ENCODE peak calls at places on chromosomes 7 and 10, in ten cellular contexts. N is PC-3, C is H1, K is psoas muscle, R is tibial nerve, U is A549, M is pancreas, F is A673, X is AG09309, A is kidney epithelial cell. Z is an unnamed sample.

GRCh38 chr7:101743995-101744360 is 73.4 kb upstream of the CUX1 start:
- DNase-seq in U (no peak), F (no peak), M (no peak), N (no peak), A (no peak), X (no peak), R (no peak), C (no peak), K (no peak), Z (no peak)

GRCh38 chr10:48655426-48656240 is 29.0 kb upstream of the WDFY4 start:
- DNase-seq in N (peak), M (peak), C (no peak), U (peak), X (no peak), F (no peak), R (no peak), A (peak), K (peak), Z (no peak)

GRCh38 chr10:30434273-30435067 is 486 bp downstream of the MAP3K8 start:
- DNase-seq in F (peak), K (peak), U (peak), X (no peak), A (no peak), M (peak), R (peak), N (peak), C (no peak), Z (no peak)

GRCh38 chr7:132581431-132581830 is 5.2 kb upstream of the PLXNA4 start:
- DNase-seq in X (no peak), R (no peak), A (no peak), K (no peak), F (no peak), U (no peak), N (no peak), C (no peak), M (no peak), Z (no peak)

GRCh38 chr7:68238204-68238805 is 1241.7 kb downstream of the TYW1 start:
- DNase-seq in C (peak), X (no peak), U (no peak), N (peak), R (no peak), K (no peak), F (no peak), M (no peak), A (no peak), Z (no peak)

GRCh38 chr10:124906551-124907001 is 35.3 kb upstream of the ZRANB1 start:
- DNase-seq in F (no peak), X (peak), K (no peak), A (no peak), U (no peak), N (peak), C (no peak), M (no peak), R (no peak), Z (no peak)

GRCh38 chr10:129911451-129912160 is 52.5 kb downstream of the EBF3 start:
- DNase-seq in M (no peak), R (no peak), A (no peak), K (no peak), X (no peak), N (no peak), F (no peak), C (no peak), U (no peak), Z (no peak)

GRCh38 chr10:86757110-86757790 is 831 bp downstream of the BMPR1A start:
- DNase-seq in U (peak), R (peak), A (no peak), F (peak), C (no peak), X (no peak), N (peak), M (no peak), K (peak), Z (peak)

GRCh38 chr7:99562832-99563231 is 4.4 kb downstream of the ZNF655 start:
- DNase-seq in N (peak), U (peak), C (no peak), R (no peak), X (peak), F (peak), A (peak), M (no peak), K (no peak), Z (peak)

GRCh38 chr7:140940866-140941265 is 16.1 kb upstream of the BRAF start:
- DNase-seq in F (no peak), U (no peak), N (no peak), R (no peak), M (no peak), C (no peak), K (no peak), A (no peak), X (no peak), Z (no peak)

GRCh38 chr7:33903770-33904679 is 1.3 kb upstream of the BMPER start:
- DNase-seq in X (no peak), N (no peak), A (no peak), M (peak), F (peak), C (no peak), R (peak), K (peak), U (peak), Z (no peak)

GRCh38 chr7:38160003-38160571 is 18.0 kb upstream of the STARD3NL start:
- DNase-seq in U (no peak), N (no peak), F (no peak), C (no peak), R (no peak), M (no peak), X (no peak), A (no peak), K (no peak), Z (no peak)

GRCh38 chr7:85184599-85185354 is 2.1 kb downstream of the SEMA3D start:
- DNase-seq in F (peak), C (no peak), A (no peak), N (peak), K (peak), X (no peak), R (no peak), M (no peak), U (no peak), Z (peak)

GRCh38 chr10:22341190-22341935 is 3.9 kb upstream of the SPAG6 start:
- DNase-seq in M (peak), C (no peak), X (no peak), A (no peak), U (peak), N (no peak), F (no peak), R (no peak), K (peak), Z (no peak)

GRCh38 chr7:101172854-101173751 is 7.0 kb downstream of the NAT16 start:
- DNase-seq in C (no peak), K (peak), F (peak), X (no peak), R (no peak), U (peak), A (no peak), M (peak), N (peak), Z (peak)

GRCh38 chr7:45924283-45924682 is 3.2 kb upstream of the IGFBP3 start:
- DNase-seq in R (no peak), X (peak), A (peak), C (no peak), F (no peak), M (peak), U (peak), K (no peak), N (peak), Z (no peak)

GRCh38 chr10:17234541-17234940 is 6.5 kb downstream of the VIM start:
- DNase-seq in C (no peak), R (no peak), A (no peak), N (no peak), X (no peak), M (no peak), F (no peak), K (no peak), U (no peak), Z (no peak)
- H3K4me3 ChIP-seq in C (no peak), R (peak), A (no peak), N (no peak), X (peak), M (no peak), F (no peak), K (peak), U (no peak), Z (peak)

GRCh38 chr10:108899686-108900085 is 1023.6 kb downstream of the XPNPEP1 start:
- DNase-seq in C (no peak), A (no peak), K (no peak), X (no peak), R (no peak), M (no peak), F (peak), N (no peak), U (no peak), Z (no peak)
- TF ChIP-seq CTCF in C (no peak), A (no peak), K (no peak), X (no peak), R (no peak), M (no peak), F (no peak), N (no peak), U (no peak), Z (no peak)

GRCh38 chr7:1669486-1669951 is 558 bp upstream of the ELFN1 start:
- DNase-seq in F (no peak), A (no peak), N (no peak), M (peak), R (no peak), U (peak), K (peak), X (no peak), C (no peak), Z (no peak)

GRCh38 chr7:1672851-1673486 is 2.9 kb downstream of the ELFN1 start:
- DNase-seq in U (no peak), N (no peak), K (peak), C (no peak), X (no peak), F (no peak), R (peak), A (no peak), M (no peak), Z (no peak)

GRCh38 chr7:1669954-1670893 is at the start of gene ELFN1:
- DNase-seq in C (peak), M (peak), R (no peak), X (no peak), A (no peak), N (no peak), U (peak), K (peak), F (peak), Z (no peak)

GRCh38 chr7:1671876-1672451 is 1.9 kb downstream of the ELFN1 start:
- DNase-seq in N (no peak), F (no peak), C (no peak), U (no peak), A (no peak), R (no peak), K (peak), M (no peak), X (no peak), Z (no peak)

DNA sequence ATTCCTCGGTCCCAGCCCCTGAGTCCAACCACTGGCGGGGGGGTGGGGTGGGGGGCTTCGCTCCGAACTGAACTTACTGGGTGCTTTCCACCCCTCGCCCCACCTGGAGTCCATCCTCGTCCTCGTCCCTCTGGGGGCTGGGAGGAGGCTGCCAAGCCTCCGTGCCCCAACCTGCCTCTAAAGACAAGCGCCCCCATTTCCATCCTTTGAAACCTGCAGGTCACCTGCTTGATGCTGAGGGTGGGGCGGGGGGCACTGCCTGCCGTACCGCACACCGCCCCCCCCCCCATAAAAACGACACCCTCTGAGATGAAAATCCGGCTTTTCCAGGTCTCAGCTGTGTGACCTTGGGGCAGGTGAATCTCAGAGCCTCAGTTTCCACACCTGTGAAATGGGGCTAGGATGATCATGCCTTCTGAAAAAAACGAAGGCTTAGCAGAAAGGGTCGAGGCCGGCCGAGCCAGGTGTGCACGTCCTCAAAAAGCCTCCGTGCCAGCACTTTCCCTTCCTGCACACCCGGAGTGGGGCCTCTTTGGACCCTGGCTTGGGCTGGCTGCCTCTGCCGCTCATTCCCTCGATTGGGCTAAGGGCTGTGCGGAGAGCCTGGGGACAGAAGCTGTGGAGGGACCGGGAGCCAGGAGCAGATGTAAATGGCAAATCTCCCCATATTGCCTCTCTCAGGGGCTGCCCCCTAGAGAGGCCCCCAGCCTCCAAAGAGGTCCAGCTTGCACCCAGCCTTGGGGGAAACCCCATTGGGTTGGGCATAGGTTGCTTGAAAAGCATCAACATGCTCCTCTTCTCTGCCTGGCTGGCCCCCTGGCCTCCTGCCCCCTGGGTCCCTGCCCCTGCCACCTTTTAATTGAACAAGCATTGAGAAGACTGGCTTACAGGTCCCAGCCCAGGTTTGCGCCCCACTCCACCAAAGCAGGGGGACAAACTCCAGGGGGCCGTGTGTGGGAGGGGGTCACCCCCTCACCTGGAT is 1.1 kb downstream of the ELFN1 start:
- DNase-seq in M (peak), A (no peak), U (no peak), K (peak), F (no peak), N (no peak), X (no peak), C (no peak), R (peak), Z (no peak)
- H3K4me3 ChIP-seq in M (peak), A (peak), U (peak), K (no peak), F (peak), N (no peak), X (peak), C (peak), R (no peak), Z (no peak)

DNA sequence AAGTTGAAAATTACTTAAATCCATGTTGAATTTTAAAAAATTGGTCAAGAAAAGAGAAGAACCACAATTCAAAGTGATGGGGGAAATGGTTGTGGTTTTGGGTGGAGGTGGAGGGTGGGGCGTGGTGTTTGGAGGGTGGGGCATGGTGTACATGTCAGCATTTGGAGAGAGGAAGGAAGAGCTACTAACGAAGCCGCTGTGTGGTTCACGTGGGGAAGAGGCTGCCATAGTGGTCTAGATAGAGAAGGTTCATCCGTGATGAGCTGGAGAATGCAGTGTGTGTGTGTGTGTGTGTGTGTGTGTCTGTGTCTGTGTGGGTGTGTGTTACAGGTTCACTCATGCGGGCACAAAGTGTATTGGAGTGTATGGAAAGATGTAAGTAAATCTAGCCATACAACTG is 6.1 kb upstream of the VCL start:
- DNase-seq in A (no peak), R (no peak), N (no peak), F (no peak), X (no peak), C (no peak), U (no peak), K (peak), M (no peak), Z (no peak)
- TF ChIP-seq CTCF in A (no peak), R (no peak), N (no peak), F (no peak), X (no peak), C (no peak), U (no peak), K (no peak), M (no peak), Z (no peak)

GRCh38 chr7:22194633-22195273 is 162.2 kb downstream of the RAPGEF5 start:
- DNase-seq in A (no peak), K (no peak), C (no peak), M (no peak), X (no peak), N (no peak), U (no peak), R (no peak), F (no peak), Z (no peak)

GRCh38 chr7:22197376-22197775 is 159.6 kb downstream of the RAPGEF5 start:
- DNase-seq in N (no peak), M (no peak), C (no peak), K (no peak), U (no peak), F (no peak), A (no peak), X (no peak), R (no peak), Z (no peak)

GRCh38 chr7:22195402-22195801 is 161.6 kb downstream of the RAPGEF5 start:
- DNase-seq in F (no peak), U (no peak), C (no peak), N (no peak), R (no peak), K (no peak), X (no peak), M (no peak), A (no peak), Z (no peak)

GRCh38 chr7:22193361-22194016 is 163.5 kb downstream of the RAPGEF5 start:
- DNase-seq in C (no peak), U (no peak), K (no peak), R (no peak), A (no peak), F (no peak), X (no peak), M (no peak), N (no peak), Z (no peak)

DNA sequence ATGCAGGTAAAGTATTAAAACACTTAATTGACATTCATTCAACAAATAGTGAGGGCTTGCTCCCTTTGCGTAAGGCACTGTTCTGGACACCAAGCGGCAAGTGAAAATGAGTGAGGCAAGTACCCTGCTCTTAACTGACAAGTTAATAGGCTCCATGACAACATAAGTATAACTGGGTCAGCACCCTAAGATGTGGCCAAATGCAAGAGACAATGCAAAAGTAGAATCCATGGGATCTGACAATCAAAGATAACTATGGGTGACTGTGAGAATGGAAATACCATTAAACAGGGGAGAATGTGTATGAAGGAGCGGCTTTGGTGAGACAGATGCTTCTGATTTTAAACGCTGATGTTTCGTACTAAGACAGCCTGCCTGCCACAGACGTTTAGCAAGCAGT is 160.5 kb downstream of the RAPGEF5 start:
- DNase-seq in R (no peak), A (no peak), X (no peak), F (no peak), N (no peak), M (no peak), K (no peak), U (no peak), C (no peak), Z (no peak)
- H3K4me3 ChIP-seq in R (no peak), A (no peak), X (no peak), F (no peak), N (no peak), M (no peak), K (no peak), U (no peak), C (no peak), Z (no peak)

DNA sequence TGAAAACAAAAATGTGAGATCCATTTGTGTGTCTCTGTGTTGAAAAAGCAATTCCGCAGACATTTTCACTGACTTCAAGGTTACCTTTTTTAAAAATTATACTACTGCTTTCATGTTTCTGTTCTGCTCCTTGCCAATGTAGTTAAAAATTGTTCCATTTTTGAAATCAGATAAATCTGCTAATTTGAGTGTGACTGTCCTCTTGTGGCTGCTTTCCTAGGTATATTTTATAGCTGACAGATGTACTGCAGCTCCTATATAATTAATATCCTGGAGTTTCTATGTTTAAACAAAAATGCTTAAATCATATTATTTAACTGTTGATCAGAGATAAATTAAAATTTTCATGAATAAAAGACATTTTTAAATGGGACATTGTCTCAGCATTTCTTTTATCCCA is 177.6 kb upstream of the LRRTM3 start:
- DNase-seq in K (no peak), A (no peak), F (no peak), C (no peak), R (no peak), X (no peak), M (no peak), U (no peak), N (peak), Z (no peak)
- TF ChIP-seq CTCF in K (no peak), A (no peak), F (no peak), C (no peak), R (no peak), X (no peak), M (no peak), U (no peak), N (peak), Z (peak)

GRCh38 chr7:26525413-26526287 is 234.0 kb downstream of the SNX10 start:
- DNase-seq in A (no peak), K (no peak), N (peak), U (no peak), F (no peak), X (no peak), M (no peak), R (no peak), C (no peak), Z (no peak)
- H3K4me3 ChIP-seq in A (no peak), K (no peak), N (no peak), U (no peak), F (no peak), X (no peak), M (no peak), R (no peak), C (no peak), Z (no peak)